ENCODE peak calls at places on chromosomes 5 and 9, in seven cellular contexts. K is GM23248, I is HCT116, G is MM.1S, Y is A673, E is fibroblast of lung, N is hepatocyte. V is an unnamed sample.

GRCh38 chr5:169226904-169227303 is 74.0 kb downstream of the SLIT3 start:
- DNase-seq in K (no peak), I (no peak), G (no peak), Y (no peak), E (no peak), N (no peak), V (no peak)

GRCh38 chr5:59506285-59506877 is 387.1 kb downstream of the PDE4D start:
- DNase-seq in K (peak), I (no peak), G (peak), Y (no peak), E (peak), N (peak), V (peak)

GRCh38 chr9:86735772-86736458 is 211.4 kb downstream of the GAS1 start:
- DNase-seq in K (peak), I (no peak), G (no peak), Y (no peak), E (no peak), N (no peak), V (no peak)

GRCh38 chr9:133360400-133361393 is 4.3 kb downstream of the SURF2 start:
- DNase-seq in K (no peak), I (no peak), G (no peak), Y (peak), E (no peak), N (no peak), V (no peak)

GRCh38 chr9:101027733-101028345 is 688 bp upstream of the PLPPR1 start:
- DNase-seq in K (no peak), I (no peak), G (no peak), Y (no peak), E (no peak), N (no peak), V (peak)

GRCh38 chr5:149355688-149356087 is 2.2 kb upstream of the PCYOX1L start:
- DNase-seq in K (peak), I (no peak), G (peak), Y (no peak), E (no peak), N (no peak), V (no peak)

GRCh38 chr5:95901676-95902646 is 59.7 kb downstream of the ELL2 start:
- DNase-seq in K (peak), I (peak), G (no peak), Y (peak), E (peak), N (no peak), V (no peak)

GRCh38 chr5:134138416-134139376 is 24.2 kb downstream of the TCF7 start:
- DNase-seq in K (peak), I (no peak), G (peak), Y (no peak), E (no peak), N (no peak), V (no peak)

GRCh38 chr5:109905906-109906305 is 216.2 kb downstream of the MAN2A1 start:
- DNase-seq in K (no peak), I (no peak), G (no peak), Y (no peak), E (no peak), N (no peak), V (peak)

GRCh38 chr9:73548201-73548600 is 396.5 kb downstream of the ANXA1 start:
- DNase-seq in K (no peak), I (no peak), G (no peak), Y (no peak), E (no peak), N (no peak), V (peak)

GRCh38 chr9:107007361-107007760 is 144.4 kb downstream of the ZNF462 start:
- DNase-seq in K (no peak), I (no peak), G (no peak), Y (peak), E (no peak), N (no peak), V (peak)

GRCh38 chr5:537621-538071 is 13.4 kb upstream of the SLC9A3 start:
- DNase-seq in K (no peak), I (no peak), G (no peak), Y (no peak), E (no peak), N (no peak), V (no peak)

GRCh38 chr5:158953929-158954534 is 145.7 kb downstream of the EBF1 start:
- DNase-seq in K (peak), I (no peak), G (peak), Y (no peak), E (no peak), N (no peak), V (no peak)

DNA sequence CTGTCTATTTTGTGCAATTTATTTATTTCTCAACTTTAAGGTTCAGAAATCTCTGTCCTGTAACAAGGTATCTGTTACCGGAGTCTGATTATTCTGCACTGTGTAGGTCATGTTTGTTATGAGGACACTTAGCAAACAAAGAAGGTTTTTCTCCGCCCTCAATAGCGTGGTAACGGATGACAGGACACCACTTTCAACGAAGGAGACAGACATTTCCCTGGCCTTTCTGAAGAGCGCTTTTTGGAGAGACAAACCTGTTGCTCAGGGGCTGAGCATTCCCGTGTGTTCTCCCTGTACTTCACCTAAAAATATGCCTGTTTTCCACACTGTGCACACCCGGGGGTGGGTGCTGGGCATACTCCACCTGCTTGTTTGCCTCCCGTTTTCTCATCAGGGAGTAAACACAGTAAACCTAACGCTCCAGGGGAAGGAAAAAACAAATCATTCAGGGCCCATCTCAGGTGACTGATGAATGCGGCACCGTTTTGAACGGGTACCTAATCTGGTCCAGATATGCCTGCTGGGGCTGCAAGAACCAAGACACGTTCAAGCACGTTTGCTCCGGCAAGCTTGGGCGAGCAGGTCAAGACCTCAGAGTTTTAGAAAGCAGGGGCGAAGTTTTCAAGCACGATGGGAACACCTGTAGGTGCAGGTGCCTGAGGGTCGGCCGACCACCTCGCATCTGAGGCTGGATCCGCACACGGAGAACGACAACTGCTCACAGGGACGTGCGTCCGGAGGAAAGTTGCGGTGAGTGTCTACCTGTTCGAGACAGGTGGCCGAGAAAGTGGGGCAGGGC is 861 bp downstream of the RETREG1 start:
- DNase-seq in K (no peak), I (no peak), G (peak), Y (no peak), E (no peak), N (peak), V (peak)
- TF ChIP-seq EZH2 in K (no peak), I (no peak), G (no peak), Y (no peak), E (no peak), N (no peak), V (peak)

GRCh38 chr5:140795259-140795641 is 598 bp downstream of the PCDHA2 start:
- DNase-seq in K (peak), I (no peak), G (peak), Y (peak), E (no peak), N (peak), V (peak)
- H3K4me3 ChIP-seq in K (no peak), I (no peak), G (peak), Y (no peak), E (peak), N (peak), V (peak)

GRCh38 chr9:91162784-91163440 is 198.8 kb downstream of the AUH start:
- DNase-seq in K (no peak), I (no peak), G (peak), Y (no peak), E (peak), N (peak), V (no peak)
- H3K27ac ChIP-seq in K (no peak), I (no peak), G (peak), Y (no peak), E (peak), N (peak), V (no peak)

DNA sequence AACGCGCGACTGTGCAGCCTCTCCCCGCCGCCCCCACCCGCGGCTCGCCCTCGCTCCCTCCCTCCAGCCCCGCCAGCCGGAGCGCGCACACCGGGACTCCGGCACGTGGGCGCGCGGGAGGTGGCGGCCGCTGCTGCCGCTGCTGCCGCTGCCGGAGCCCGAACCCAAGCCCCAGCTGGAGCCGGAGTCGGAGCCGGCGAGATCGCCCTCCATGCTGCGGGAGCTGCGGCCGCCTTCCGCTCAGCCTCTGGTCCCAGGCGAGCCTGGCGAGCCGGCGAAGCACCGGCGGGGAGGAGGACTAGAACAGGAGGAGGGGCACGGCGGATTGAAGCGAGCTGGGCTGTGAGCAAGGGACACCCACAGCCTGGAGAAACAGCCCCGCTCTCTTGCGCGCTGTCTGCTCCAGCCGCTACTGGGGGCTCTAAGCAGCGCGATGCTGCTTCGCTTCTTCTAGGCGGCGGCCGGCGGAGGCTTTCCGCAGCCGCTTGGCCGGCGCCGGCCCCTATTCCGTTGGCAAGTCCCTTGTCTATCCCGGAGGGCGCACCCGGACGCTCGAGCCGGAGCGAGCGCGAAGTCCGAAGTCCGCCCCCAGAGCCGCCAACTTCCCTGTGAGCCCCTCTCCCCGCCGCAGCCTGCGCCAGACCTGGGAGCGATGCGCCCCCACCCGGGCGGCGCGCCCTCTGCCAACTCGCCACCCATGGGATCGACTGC is 598.7 kb upstream of the SGCD start:
- DNase-seq in K (peak), I (no peak), G (no peak), Y (peak), E (peak), N (peak), V (peak)
- TF ChIP-seq EZH2 in K (no peak), I (no peak), G (no peak), Y (no peak), E (no peak), N (peak), V (peak)

DNA sequence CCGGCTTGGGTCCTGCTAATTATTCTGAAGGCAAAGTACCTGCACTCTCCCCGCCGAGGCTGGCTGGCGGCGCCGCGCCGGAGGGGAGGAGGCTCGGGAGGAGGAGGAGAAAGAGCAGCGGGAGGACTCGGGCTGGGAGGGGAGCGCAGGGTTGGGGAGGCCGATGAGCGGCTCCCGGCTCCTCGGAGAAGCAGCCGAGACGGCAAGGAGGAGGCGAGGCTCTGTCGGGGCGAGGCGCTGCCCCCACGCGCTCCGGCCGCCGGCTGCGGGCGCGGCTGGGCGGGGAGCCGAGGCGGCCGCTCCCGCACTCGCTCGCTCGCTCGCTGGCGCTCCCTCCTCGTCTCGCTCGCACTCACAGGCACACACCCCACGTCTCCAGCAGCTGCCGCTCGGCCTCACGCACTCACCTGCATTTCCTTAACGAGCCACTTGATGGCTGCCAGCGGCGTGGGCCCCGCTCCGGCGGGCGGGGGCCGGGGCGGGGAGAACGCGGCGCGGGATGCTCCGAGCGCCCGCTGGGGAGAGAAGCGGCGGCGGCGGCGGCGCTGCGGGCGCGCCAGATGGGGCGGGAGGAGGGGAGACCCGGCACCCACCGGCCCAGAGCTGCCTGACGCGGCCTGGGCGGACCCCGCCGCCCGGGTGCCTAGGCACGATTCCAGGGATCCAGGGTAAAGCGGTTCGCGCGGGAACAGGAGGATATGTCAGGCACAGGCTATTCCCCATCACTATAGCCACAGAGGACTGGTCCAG is at the start of gene PTPRD:
- DNase-seq in K (peak), I (no peak), G (peak), Y (peak), E (peak), N (peak), V (peak)
- H3K4me3 ChIP-seq in K (peak), I (no peak), G (peak), Y (peak), E (no peak), N (peak), V (peak)

GRCh38 chr5:142109356-142110045 is 922 bp downstream of the NDFIP1 start:
- DNase-seq in K (peak), I (no peak), G (peak), Y (peak), E (peak), N (peak), V (peak)

GRCh38 chr5:142108432-142109355 is at the start of gene NDFIP1:
- DNase-seq in K (peak), I (peak), G (peak), Y (peak), E (peak), N (peak), V (peak)

GRCh38 chr5:142110046-142110531 is 1.5 kb downstream of the NDFIP1 start:
- DNase-seq in K (peak), I (no peak), G (no peak), Y (peak), E (peak), N (no peak), V (no peak)

GRCh38 chr5:142107729-142108431 is 699 bp upstream of the NDFIP1 start:
- DNase-seq in K (no peak), I (no peak), G (no peak), Y (no peak), E (no peak), N (no peak), V (no peak)

GRCh38 chr5:142110988-142111687 is 2.6 kb downstream of the NDFIP1 start:
- DNase-seq in K (no peak), I (no peak), G (no peak), Y (no peak), E (no peak), N (no peak), V (no peak)
- H3K27ac ChIP-seq in K (peak), I (no peak), G (no peak), Y (no peak), E (no peak), N (no peak), V (no peak)

V was measured in neural progenitor cell.